ENCODE peak calls at places on chromosomes 6 and 20, in nine cellular contexts. One of them, this sample, is unnamed.

GRCh38 chr20:31845300-31845863 is at the start of gene FOXS1:
- DNase-seq in stomach: no peak
- DNase-seq in epithelial cell of proximal tubule: no peak
- DNase-seq in A549: no peak
- DNase-seq in pancreas: no peak
- DNase-seq in fibroblast of pulmonary artery: peak
- DNase-seq in fibroblast of lung: no peak
- DNase-seq in hepatocyte: no peak
- DNase-seq in cardiac fibroblast: peak
- DNase-seq in this sample: no peak

GRCh38 chr20:56371977-56372376 is 13.2 kb downstream of the FAM210B start:
- DNase-seq in stomach: no peak
- DNase-seq in epithelial cell of proximal tubule: no peak
- DNase-seq in A549: no peak
- DNase-seq in pancreas: no peak
- DNase-seq in fibroblast of pulmonary artery: no peak
- DNase-seq in fibroblast of lung: no peak
- DNase-seq in hepatocyte: no peak
- DNase-seq in cardiac fibroblast: no peak
- DNase-seq in this sample: no peak

GRCh38 chr6:76490456-76490855 is 418.0 kb upstream of the IMPG1 start:
- DNase-seq in stomach: no peak
- DNase-seq in epithelial cell of proximal tubule: no peak
- DNase-seq in A549: no peak
- DNase-seq in pancreas: no peak
- DNase-seq in fibroblast of pulmonary artery: peak
- DNase-seq in fibroblast of lung: no peak
- DNase-seq in hepatocyte: no peak
- DNase-seq in cardiac fibroblast: no peak
- DNase-seq in this sample: no peak

GRCh38 chr6:36800223-36801095 is 38.8 kb downstream of the CPNE5 start:
- DNase-seq in stomach: no peak
- DNase-seq in epithelial cell of proximal tubule: no peak
- DNase-seq in A549: no peak
- DNase-seq in pancreas: no peak
- DNase-seq in fibroblast of pulmonary artery: no peak
- DNase-seq in fibroblast of lung: no peak
- DNase-seq in hepatocyte: no peak
- DNase-seq in cardiac fibroblast: no peak
- DNase-seq in this sample: no peak

GRCh38 chr20:1331101-1331500 is 2.2 kb upstream of the SDCBP2 start:
- DNase-seq in stomach: no peak
- DNase-seq in epithelial cell of proximal tubule: no peak
- DNase-seq in A549: no peak
- DNase-seq in pancreas: no peak
- DNase-seq in fibroblast of pulmonary artery: no peak
- DNase-seq in fibroblast of lung: no peak
- DNase-seq in hepatocyte: peak
- DNase-seq in cardiac fibroblast: no peak
- DNase-seq in this sample: no peak

GRCh38 chr6:147879031-147879430 is 370.5 kb downstream of the SAMD5 start:
- DNase-seq in stomach: no peak
- DNase-seq in epithelial cell of proximal tubule: no peak
- DNase-seq in A549: no peak
- DNase-seq in pancreas: no peak
- DNase-seq in fibroblast of pulmonary artery: no peak
- DNase-seq in fibroblast of lung: no peak
- DNase-seq in hepatocyte: no peak
- DNase-seq in cardiac fibroblast: no peak
- DNase-seq in this sample: no peak

GRCh38 chr20:10414982-10415650 is 18.9 kb downstream of the MKKS start:
- DNase-seq in stomach: no peak
- DNase-seq in epithelial cell of proximal tubule: no peak
- DNase-seq in A549: no peak
- DNase-seq in pancreas: no peak
- DNase-seq in fibroblast of pulmonary artery: peak
- DNase-seq in fibroblast of lung: peak
- DNase-seq in hepatocyte: no peak
- DNase-seq in cardiac fibroblast: peak
- DNase-seq in this sample: no peak

GRCh38 chr6:35495258-35496035 is 1.4 kb downstream of the TEAD3 start:
- DNase-seq in stomach: no peak
- DNase-seq in epithelial cell of proximal tubule: no peak
- DNase-seq in A549: no peak
- DNase-seq in pancreas: no peak
- DNase-seq in fibroblast of pulmonary artery: no peak
- DNase-seq in fibroblast of lung: peak
- DNase-seq in hepatocyte: no peak
- DNase-seq in cardiac fibroblast: no peak
- DNase-seq in this sample: no peak

DNA sequence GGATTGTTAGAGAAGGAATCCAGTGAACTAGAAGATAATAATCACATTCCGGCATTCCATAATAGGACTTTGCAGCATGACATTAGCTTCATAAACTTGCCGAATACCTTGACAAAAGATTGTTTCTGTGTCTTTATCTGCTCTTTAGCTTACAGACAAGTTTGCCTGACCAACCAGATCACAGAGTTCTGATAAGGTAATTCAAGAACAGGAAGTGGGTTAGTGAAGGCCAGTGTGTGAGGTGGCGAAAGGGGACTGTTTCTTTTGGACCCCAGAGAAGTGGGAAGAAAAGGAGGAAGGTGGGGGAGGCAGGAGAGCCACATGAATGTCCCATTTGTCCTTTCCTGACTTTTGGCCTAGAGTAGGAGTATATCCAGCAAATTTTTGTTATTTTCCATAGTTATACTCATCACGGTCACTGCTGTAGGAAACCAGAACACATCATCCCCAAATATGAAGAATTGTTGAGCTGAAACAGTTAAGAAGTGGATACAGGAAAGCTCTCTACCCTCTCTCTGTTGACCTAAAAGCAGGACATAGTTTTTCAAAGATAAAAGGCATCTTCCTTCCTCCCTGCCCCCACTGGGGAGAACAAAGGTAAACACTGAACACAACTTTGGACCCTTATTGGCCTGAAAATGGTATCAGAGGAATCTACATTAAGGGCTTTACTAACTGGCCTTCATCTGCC is 72.4 kb upstream of the TNFAIP3 start:
- DNase-seq in stomach: no peak
- DNase-seq in epithelial cell of proximal tubule: no peak
- DNase-seq in A549: no peak
- DNase-seq in pancreas: no peak
- DNase-seq in fibroblast of pulmonary artery: no peak
- DNase-seq in fibroblast of lung: no peak
- DNase-seq in hepatocyte: no peak
- DNase-seq in cardiac fibroblast: no peak
- DNase-seq in this sample: no peak
- H3K4me3 ChIP-seq in stomach: no peak
- H3K4me3 ChIP-seq in epithelial cell of proximal tubule: no peak
- H3K4me3 ChIP-seq in A549: no peak
- H3K4me3 ChIP-seq in pancreas: no peak
- H3K4me3 ChIP-seq in fibroblast of pulmonary artery: no peak
- H3K4me3 ChIP-seq in fibroblast of lung: no peak
- H3K4me3 ChIP-seq in hepatocyte: no peak
- H3K4me3 ChIP-seq in cardiac fibroblast: no peak
- H3K4me3 ChIP-seq in this sample: no peak

DNA sequence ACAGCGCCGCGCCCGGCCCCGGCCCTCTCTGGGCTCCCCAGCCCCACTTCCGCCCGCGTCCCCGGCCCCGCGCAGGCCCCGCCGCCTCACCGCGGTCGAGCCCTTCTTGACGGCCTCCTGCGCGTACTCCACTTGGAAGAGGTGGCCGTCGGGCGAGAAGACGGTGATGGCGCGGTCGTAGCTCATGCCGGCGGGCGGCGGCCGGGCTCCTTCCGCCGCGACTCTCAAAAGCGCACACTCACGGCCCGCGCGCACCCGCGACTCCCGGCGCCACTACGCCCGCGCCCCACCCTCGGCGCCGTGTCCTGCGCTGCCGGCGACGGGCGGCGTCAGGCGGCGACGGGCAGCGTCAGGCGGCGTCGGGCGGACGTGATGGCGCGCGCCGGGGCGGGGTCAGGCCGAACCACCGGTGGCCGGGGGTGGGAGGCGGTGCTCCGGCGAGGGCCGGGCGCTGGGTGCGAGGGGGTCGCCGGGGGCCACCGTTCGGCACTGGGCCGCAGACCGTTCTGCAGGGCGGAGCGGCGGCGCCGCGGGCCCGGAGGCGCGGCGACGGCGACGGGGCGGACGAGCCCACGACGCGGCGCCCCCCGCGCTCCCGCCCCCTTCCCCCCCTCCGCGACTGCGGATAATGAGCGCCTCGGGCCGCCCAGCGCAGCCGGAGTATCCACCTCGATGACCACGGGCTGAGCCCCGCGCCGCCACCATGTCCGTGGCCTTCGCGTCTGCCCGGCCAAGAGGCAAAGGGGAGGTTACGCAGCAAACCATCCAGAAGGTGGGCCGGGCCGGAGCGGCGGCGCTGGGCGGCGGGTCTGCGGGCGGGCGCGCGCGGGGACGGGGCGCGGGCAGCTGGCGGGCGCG is at the start of the genes PSMA7 and SS18L1:
- DNase-seq in stomach: peak
- DNase-seq in epithelial cell of proximal tubule: no peak
- DNase-seq in A549: peak
- DNase-seq in pancreas: peak
- DNase-seq in fibroblast of pulmonary artery: peak
- DNase-seq in fibroblast of lung: peak
- DNase-seq in hepatocyte: peak
- DNase-seq in cardiac fibroblast: peak
- DNase-seq in this sample: peak
- TF ChIP-seq CTCF in stomach: no peak
- TF ChIP-seq CTCF in epithelial cell of proximal tubule: no peak
- TF ChIP-seq CTCF in A549: no peak
- TF ChIP-seq CTCF in pancreas: no peak
- TF ChIP-seq CTCF in fibroblast of pulmonary artery: no peak
- TF ChIP-seq CTCF in fibroblast of lung: no peak
- TF ChIP-seq CTCF in hepatocyte: no peak
- TF ChIP-seq CTCF in cardiac fibroblast: no peak
- TF ChIP-seq CTCF in this sample: no peak

GRCh38 chr6:33584700-33585402 is 4.8 kb upstream of the BAK1 start:
- DNase-seq in stomach: no peak
- DNase-seq in epithelial cell of proximal tubule: no peak
- DNase-seq in A549: no peak
- DNase-seq in pancreas: no peak
- DNase-seq in fibroblast of pulmonary artery: no peak
- DNase-seq in fibroblast of lung: no peak
- DNase-seq in hepatocyte: no peak
- DNase-seq in cardiac fibroblast: no peak
- DNase-seq in this sample: no peak

GRCh38 chr6:33586108-33586640 is 6.1 kb upstream of the BAK1 start:
- DNase-seq in stomach: no peak
- DNase-seq in epithelial cell of proximal tubule: no peak
- DNase-seq in A549: no peak
- DNase-seq in pancreas: no peak
- DNase-seq in fibroblast of pulmonary artery: no peak
- DNase-seq in fibroblast of lung: no peak
- DNase-seq in hepatocyte: no peak
- DNase-seq in cardiac fibroblast: no peak
- DNase-seq in this sample: no peak

GRCh38 chr6:33583591-33584155 is 3.6 kb upstream of the BAK1 start:
- DNase-seq in stomach: no peak
- DNase-seq in epithelial cell of proximal tubule: no peak
- DNase-seq in A549: peak
- DNase-seq in pancreas: no peak
- DNase-seq in fibroblast of pulmonary artery: no peak
- DNase-seq in fibroblast of lung: no peak
- DNase-seq in hepatocyte: no peak
- DNase-seq in cardiac fibroblast: no peak
- DNase-seq in this sample: no peak

GRCh38 chr6:33587529-33588215 is 7.6 kb upstream of the BAK1 start:
- DNase-seq in stomach: no peak
- DNase-seq in epithelial cell of proximal tubule: no peak
- DNase-seq in A549: no peak
- DNase-seq in pancreas: no peak
- DNase-seq in fibroblast of pulmonary artery: no peak
- DNase-seq in fibroblast of lung: no peak
- DNase-seq in hepatocyte: no peak
- DNase-seq in cardiac fibroblast: no peak
- DNase-seq in this sample: no peak

GRCh38 chr6:33585403-33586107 is 5.5 kb upstream of the BAK1 start:
- DNase-seq in stomach: peak
- DNase-seq in epithelial cell of proximal tubule: no peak
- DNase-seq in A549: peak
- DNase-seq in pancreas: peak
- DNase-seq in fibroblast of pulmonary artery: peak
- DNase-seq in fibroblast of lung: peak
- DNase-seq in hepatocyte: peak
- DNase-seq in cardiac fibroblast: peak
- DNase-seq in this sample: peak
- H3K4me3 ChIP-seq in stomach: no peak
- H3K4me3 ChIP-seq in epithelial cell of proximal tubule: no peak
- H3K4me3 ChIP-seq in A549: no peak
- H3K4me3 ChIP-seq in pancreas: no peak
- H3K4me3 ChIP-seq in fibroblast of pulmonary artery: no peak
- H3K4me3 ChIP-seq in fibroblast of lung: peak
- H3K4me3 ChIP-seq in hepatocyte: no peak
- H3K4me3 ChIP-seq in cardiac fibroblast: no peak
- H3K4me3 ChIP-seq in this sample: no peak

GRCh38 chr6:90703383-90703782 is 116.5 kb upstream of the MAP3K7 start:
- DNase-seq in stomach: no peak
- DNase-seq in epithelial cell of proximal tubule: no peak
- DNase-seq in A549: no peak
- DNase-seq in pancreas: no peak
- DNase-seq in fibroblast of pulmonary artery: no peak
- DNase-seq in fibroblast of lung: no peak
- DNase-seq in hepatocyte: no peak
- DNase-seq in cardiac fibroblast: no peak
- DNase-seq in this sample: no peak

GRCh38 chr6:90695316-90695715 is 108.4 kb upstream of the MAP3K7 start:
- DNase-seq in stomach: no peak
- DNase-seq in epithelial cell of proximal tubule: no peak
- DNase-seq in A549: no peak
- DNase-seq in pancreas: no peak
- DNase-seq in fibroblast of pulmonary artery: no peak
- DNase-seq in fibroblast of lung: no peak
- DNase-seq in hepatocyte: no peak
- DNase-seq in cardiac fibroblast: no peak
- DNase-seq in this sample: no peak

GRCh38 chr6:90707223-90707622 is 120.4 kb upstream of the MAP3K7 start:
- DNase-seq in stomach: no peak
- DNase-seq in epithelial cell of proximal tubule: no peak
- DNase-seq in A549: no peak
- DNase-seq in pancreas: no peak
- DNase-seq in fibroblast of pulmonary artery: no peak
- DNase-seq in fibroblast of lung: no peak
- DNase-seq in hepatocyte: no peak
- DNase-seq in cardiac fibroblast: no peak
- DNase-seq in this sample: no peak

DNA sequence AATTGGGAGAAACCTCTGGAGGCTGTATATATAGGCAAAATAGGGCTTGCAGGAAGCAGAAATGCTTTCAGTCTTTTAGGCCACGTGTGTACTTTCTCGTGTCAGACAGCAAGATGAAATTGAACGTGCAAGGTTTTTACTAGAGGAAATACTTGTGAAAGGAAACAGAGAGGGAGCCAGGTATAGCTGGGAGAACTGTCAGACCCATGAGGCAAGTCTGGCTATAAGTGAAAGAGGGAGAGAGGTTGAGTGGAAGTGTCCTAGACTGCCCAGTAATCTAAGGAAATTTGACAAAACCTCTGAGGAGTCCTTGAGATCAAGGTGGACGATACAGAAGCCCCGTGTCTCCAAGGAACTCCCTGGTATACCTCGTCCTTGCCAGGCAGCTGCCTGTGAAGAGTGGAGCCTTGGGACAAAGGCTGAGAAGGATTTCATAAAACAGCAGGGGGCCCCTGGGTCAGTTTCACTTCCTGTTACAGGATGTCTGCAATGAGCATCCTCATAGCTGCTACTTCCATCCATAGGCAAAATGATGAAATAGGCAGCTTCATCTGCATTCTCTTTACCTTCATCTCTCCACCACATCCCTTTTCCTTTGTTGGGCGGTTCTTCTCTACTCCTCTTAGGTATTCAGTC is 114.4 kb upstream of the MAP3K7 start:
- DNase-seq in stomach: no peak
- DNase-seq in epithelial cell of proximal tubule: no peak
- DNase-seq in A549: no peak
- DNase-seq in pancreas: no peak
- DNase-seq in fibroblast of pulmonary artery: no peak
- DNase-seq in fibroblast of lung: no peak
- DNase-seq in hepatocyte: no peak
- DNase-seq in cardiac fibroblast: no peak
- DNase-seq in this sample: no peak
- TF ChIP-seq CTCF in stomach: no peak
- TF ChIP-seq CTCF in epithelial cell of proximal tubule: no peak
- TF ChIP-seq CTCF in A549: no peak
- TF ChIP-seq CTCF in pancreas: no peak
- TF ChIP-seq CTCF in fibroblast of pulmonary artery: no peak
- TF ChIP-seq CTCF in fibroblast of lung: no peak
- TF ChIP-seq CTCF in hepatocyte: no peak
- TF ChIP-seq CTCF in cardiac fibroblast: no peak
- TF ChIP-seq CTCF in this sample: no peak

This sample was measured in astrocyte of the cerebellum.